ENCODE peak calls at places on chromosomes 13 and 19, in four cellular contexts. R, N, I and P are unnamed samples.
A peak's percentile ranks its signal among the peaks of the same experiment; 100 is the strongest.

GRCh38 chr13:73417012-73417615 is 358.3 kb downstream of the KLF5 start:
- DNase-seq in I (no peak), N (peak; percentile 3), R (no peak), P (peak; percentile 11)

GRCh38 chr13:101323601-101324000 is 92.7 kb downstream of the NALCN start:
- DNase-seq in R (no peak), N (no peak), I (no peak), P (no peak)

GRCh38 chr13:47592256-47592655 is 408.8 kb downstream of the SUCLA2 start:
- DNase-seq in N (no peak), R (no peak), I (no peak), P (no peak)

GRCh38 chr19:33375760-33376159 is 2.3 kb downstream of the CEBPG start:
- DNase-seq in R (no peak), N (peak; percentile 43), I (no peak), P (no peak)

GRCh38 chr13:91813255-91813654 is 414.8 kb downstream of the GPC5 start:
- DNase-seq in N (no peak), I (no peak), R (no peak), P (no peak)

GRCh38 chr19:43525836-43526771 is 897 bp downstream of the ETHE1 start:
- DNase-seq in I (no peak), N (no peak), R (peak; percentile 77), P (no peak)

GRCh38 chr13:97125810-97126738 is 96.1 kb upstream of the MBNL2 start:
- DNase-seq in I (no peak), R (no peak), N (peak; percentile 60), P (peak; percentile 33)

GRCh38 chr19:35459414-35460082 is 11.5 kb downstream of the FFAR2 start:
- DNase-seq in N (peak; percentile 87), R (no peak), I (no peak), P (no peak)

GRCh38 chr13:47545206-47545605 is 455.9 kb downstream of the SUCLA2 start:
- DNase-seq in N (peak; percentile 4), I (no peak), R (no peak), P (no peak)

GRCh38 chr13:89165685-89166084 is 1494.5 kb downstream of the SLITRK5 start:
- DNase-seq in I (no peak), R (no peak), N (no peak), P (no peak)

GRCh38 chr19:11659612-11660011 is 62.3 kb downstream of the ZNF627 start:
- DNase-seq in N (peak; percentile 5), R (no peak), I (no peak), P (no peak)

GRCh38 chr13:45773236-45773635 is 71.1 kb downstream of the CBY2 start:
- DNase-seq in I (no peak), R (no peak), N (no peak), P (no peak)

GRCh38 chr19:45125975-45126493 is 33.1 kb downstream of the PPP1R37 start:
- DNase-seq in N (peak; percentile 58), I (no peak), R (no peak), P (peak; percentile 27)

GRCh38 chr13:85386424-85386823 is 412.8 kb downstream of the SLITRK6 start:
- DNase-seq in N (no peak), I (no peak), R (no peak), P (no peak)

GRCh38 chr19:6069268-6069771 is 41.0 kb downstream of the RFX2 start:
- DNase-seq in N (no peak), R (peak; percentile 36), I (no peak), P (no peak)

GRCh38 chr19:37966211-37967072 is 59.4 kb downstream of the SIPA1L3 start:
- DNase-seq in N (no peak), R (no peak), I (no peak), P (no peak)

GRCh38 chr19:55166530-55167268 is at the start of gene DNAAF3:
- DNase-seq in N (peak; percentile 98), I (peak; percentile 87), R (peak; percentile 87), P (peak; percentile 100)

GRCh38 chr13:98961204-98962105 is 16.4 kb downstream of the DOCK9 start:
- DNase-seq in R (no peak), N (no peak), I (no peak), P (no peak)

GRCh38 chr19:1027953-1028902 is 1.8 kb downstream of the CNN2 start:
- DNase-seq in R (peak; percentile 92), N (peak; percentile 97), I (no peak), P (peak; percentile 91)

GRCh38 chr13:51906581-51906980 is 44.8 kb downstream of the CCDC70 start:
- DNase-seq in R (no peak), N (no peak), I (no peak), P (no peak)

GRCh38 chr19:31255863-31256600 is 93.2 kb downstream of the TSHZ3 start:
- DNase-seq in I (no peak), N (no peak), R (no peak), P (no peak)

GRCh38 chr13:98847780-98848179 is 95.3 kb upstream of the SLC15A1 start:
- DNase-seq in N (peak; percentile 50), R (no peak), I (no peak), P (no peak)

GRCh38 chr13:79901336-79901735 is 420.4 kb downstream of the NDFIP2 start:
- DNase-seq in I (no peak), R (no peak), N (peak; percentile 61), P (peak; percentile 16)

GRCh38 chr19:55355213-55355821 is 798 bp upstream of the COX6B2 start:
- DNase-seq in R (no peak), I (no peak), N (no peak), P (no peak)

GRCh38 chr19:53958168-53958571 is 4.6 kb upstream of the CACNG8 start:
- DNase-seq in I (no peak), N (peak; percentile 54), R (no peak), P (no peak)

GRCh38 chr19:1910169-1910568 is 5.0 kb downstream of the ADAT3 start:
- DNase-seq in R (no peak), N (peak; percentile 26), I (no peak), P (no peak)

GRCh38 chr19:12745166-12745897 is 6.3 kb upstream of the BEST2 start:
- DNase-seq in R (no peak), I (no peak), N (peak; percentile 15), P (no peak)

GRCh38 chr19:6691342-6691741 is 21.4 kb upstream of the TNFSF14 start:
- DNase-seq in I (no peak), R (no peak), N (no peak), P (no peak)

GRCh38 chr13:112496166-112496565 is 91.8 kb downstream of the TUBGCP3 start:
- DNase-seq in N (no peak), I (no peak), R (no peak), P (no peak)